ENCODE peak calls at places on chromosome 2, in eight cellular contexts. C is GM13977; O is stimulated activated naive B cell treated with anti-CD40 and anti-IgM and Interleukin-4, amounts not matched to agents 10 μg/mL and 1 μg/mL and 100 μg/mL, for 72 hours; J is NCI-H2107; M is nephron progenitor cell; Z is NCI-H82; L is left lung; S is LoVo. T is an unnamed sample.

GRCh38 chr2:199348871-199349270 is 108.9 kb downstream of the SATB2 start:
- DNase-seq in C (no peak), M (no peak), Z (peak; percentile 63), O (no peak), L (no peak), J (no peak), S (no peak), T (no peak)

GRCh38 chr2:69026638-69027037 is 13.7 kb downstream of the ANTXR1 start:
- DNase-seq in C (no peak), M (no peak), L (no peak), O (no peak), Z (no peak), S (no peak), J (no peak), T (no peak)

GRCh38 chr2:25821225-25822056 is 56.8 kb downstream of the ASXL2 start:
- DNase-seq in L (no peak), Z (no peak), M (no peak), S (peak; percentile 32), J (no peak), O (no peak), C (no peak), T (no peak)

GRCh38 chr2:74843371-74844298 is 9.7 kb downstream of the HK2 start:
- DNase-seq in S (peak; percentile 51), O (peak; percentile 26), M (no peak), L (no peak), Z (no peak), C (peak; percentile 54), J (no peak), T (no peak)

GRCh38 chr2:19408592-19408991 is 50.2 kb upstream of the OSR1 start:
- DNase-seq in C (no peak), Z (no peak), J (no peak), L (no peak), O (no peak), S (no peak), M (no peak), T (no peak)

GRCh38 chr2:129782618-129782960 is 196.9 kb upstream of the RAB6C start:
- DNase-seq in M (no peak), J (no peak), L (no peak), O (no peak), S (no peak), C (no peak), Z (no peak), T (no peak)

GRCh38 chr2:96143231-96143847 is 1.9 kb downstream of the DUSP2 start:
- DNase-seq in J (no peak), C (no peak), L (peak; percentile 55), S (no peak), M (no peak), O (no peak), Z (no peak), T (no peak)

GRCh38 chr2:189149981-189150380 is 29.6 kb downstream of the COL5A2 start:
- DNase-seq in J (no peak), L (no peak), S (no peak), Z (no peak), O (no peak), M (no peak), C (no peak), T (no peak)

GRCh38 chr2:152336103-152336853 is 1.3 kb downstream of the FMNL2 start:
- DNase-seq in S (peak; percentile 46), C (peak; percentile 61), Z (peak; percentile 58), J (no peak), L (peak; percentile 86), M (peak; percentile 61), O (no peak), T (no peak)

GRCh38 chr2:84874381-84875212 is 6.3 kb downstream of the TRABD2A start:
- DNase-seq in O (no peak), Z (no peak), S (no peak), L (no peak), M (no peak), J (no peak), C (no peak), T (no peak)

GRCh38 chr2:176212276-176212675 is 23.8 kb downstream of the HOXD1 start:
- DNase-seq in S (no peak), J (no peak), Z (no peak), C (no peak), M (no peak), L (no peak), O (no peak), T (no peak)

GRCh38 chr2:47708801-47709499 is 74.0 kb upstream of the MSH6 start:
- DNase-seq in O (peak; percentile 29), L (no peak), C (peak; percentile 36), M (no peak), S (no peak), Z (no peak), J (no peak), T (no peak)

GRCh38 chr2:195646424-195646823 is 10.6 kb upstream of the SLC39A10 start:
- DNase-seq in O (no peak), J (no peak), S (no peak), C (no peak), Z (peak; percentile 14), L (no peak), M (no peak), T (no peak)

GRCh38 chr2:201777043-201777442 is 3.7 kb downstream of the ALS2 start:
- DNase-seq in M (no peak), J (no peak), S (no peak), C (no peak), Z (no peak), L (no peak), O (no peak), T (no peak)

GRCh38 chr2:15939854-15940660 is at the start of gene MYCN:
- DNase-seq in L (no peak), Z (peak; percentile 99), S (peak; percentile 64), O (peak; percentile 33), J (peak; percentile 55), C (peak; percentile 32), M (peak; percentile 87), T (no peak)

GRCh38 chr2:20664431-20665260 is 2.3 kb upstream of the GDF7 start:
- DNase-seq in L (no peak), C (no peak), Z (no peak), O (no peak), S (no peak), M (no peak), J (no peak), T (no peak)

GRCh38 chr2:235529621-235530020 is 35.8 kb downstream of the AGAP1 start:
- DNase-seq in S (no peak), L (no peak), M (no peak), C (no peak), O (no peak), Z (no peak), J (no peak), T (no peak)

GRCh38 chr2:72581560-72582181 is 244.2 kb downstream of the EXOC6B start:
- DNase-seq in Z (no peak), C (no peak), L (peak; percentile 24), O (no peak), J (no peak), M (no peak), S (no peak), T (no peak)

GRCh38 chr2:48265169-48266013 is 264.6 kb upstream of the STON1 start:
- DNase-seq in C (no peak), M (no peak), J (no peak), Z (no peak), L (no peak), S (no peak), O (no peak), T (no peak)

GRCh38 chr2:239926587-239927234 is 98.4 kb downstream of the NDUFA10 start:
- DNase-seq in O (no peak), J (no peak), M (no peak), Z (no peak), C (no peak), L (no peak), S (no peak), T (no peak)

GRCh38 chr2:127226520-127227263 is 6.6 kb upstream of the CYP27C1 start:
- DNase-seq in C (peak; percentile 69), S (peak; percentile 94), L (peak; percentile 88), M (no peak), J (peak; percentile 29), O (no peak), Z (no peak), T (peak; percentile 74)

GRCh38 chr2:75294362-75294761 is 95.0 kb upstream of the TACR1 start:
- DNase-seq in Z (no peak), L (no peak), S (no peak), J (no peak), O (no peak), C (no peak), M (no peak), T (no peak)

GRCh38 chr2:66443183-66443976 is 8.5 kb downstream of the MEIS1 start:
- DNase-seq in C (no peak), J (no peak), O (no peak), S (no peak), M (peak; percentile 21), Z (no peak), L (no peak), T (no peak)

GRCh38 chr2:71988170-71988569 is 159.5 kb downstream of the CYP26B1 start:
- DNase-seq in C (no peak), J (no peak), S (no peak), Z (no peak), M (no peak), O (no peak), L (no peak), T (no peak)

GRCh38 chr2:204871246-204871953 is 326.1 kb downstream of the PARD3B start:
- DNase-seq in C (peak; percentile 14), O (no peak), S (no peak), L (no peak), J (no peak), M (no peak), Z (peak; percentile 67), T (no peak)

GRCh38 chr2:239292531-239292930 is 108.3 kb downstream of the HDAC4 start:
- DNase-seq in L (no peak), S (no peak), M (no peak), J (no peak), C (no peak), O (no peak), Z (no peak), T (no peak)

GRCh38 chr2:184041077-184041476 is 557.3 kb upstream of the ZNF804A start:
- DNase-seq in Z (no peak), M (no peak), J (no peak), L (no peak), S (no peak), C (no peak), O (no peak), T (no peak)

GRCh38 chr2:63484481-63484880 is 103.8 kb downstream of the WDPCP start:
- DNase-seq in C (no peak), O (no peak), J (no peak), M (no peak), L (no peak), S (no peak), Z (no peak), T (no peak)

GRCh38 chr2:235935773-235936172 is 232.4 kb downstream of the GBX2 start:
- DNase-seq in C (no peak), M (no peak), Z (no peak), S (no peak), L (peak; percentile 64), O (no peak), J (no peak), T (peak; percentile 47)

GRCh38 chr2:105557021-105557420 is 158.2 kb upstream of the FHL2 start:
- DNase-seq in O (no peak), M (no peak), J (no peak), Z (no peak), L (no peak), C (no peak), S (no peak), T (no peak)

GRCh38 chr2:29841386-29842004 is 79.9 kb downstream of the ALK start:
- DNase-seq in C (peak; percentile 47), M (peak; percentile 47), S (peak; percentile 26), Z (peak; percentile 75), O (no peak), L (no peak), J (no peak), T (no peak)

GRCh38 chr2:28956415-28956826 is 24.7 kb upstream of the TOGARAM2 start:
- DNase-seq in L (no peak), C (peak; percentile 50), S (no peak), O (no peak), Z (peak; percentile 58), J (no peak), M (peak; percentile 60), T (no peak)

GRCh38 chr2:74297391-74297790 is 45.8 kb downstream of the SLC4A5 start:
- DNase-seq in L (no peak), Z (no peak), M (no peak), C (peak; percentile 45), J (no peak), S (no peak), O (peak; percentile 17), T (no peak)

GRCh38 chr2:9814129-9814868 is 29.0 kb upstream of the TAF1B start:
- DNase-seq in L (no peak), Z (peak; percentile 46), C (peak; percentile 20), M (no peak), O (no peak), J (no peak), S (no peak), T (peak; percentile 54)

T was measured in RWPE2.